ENCODE peak calls at places on chromosome 5, in eight cellular contexts. D is OCI-M1; V is MCF 10A; C is stimulated activated CD4-positive, alpha-beta T cell treated with anti-CD3 and anti-CD28 coated beads, Interleukin-15, amount 100 ng/mL, for 24 hours; N is HT1080; A is SW480; G is effector memory CD4-positive, alpha-beta T cell; R is CD8-positive, alpha-beta memory T cell. S is an unnamed sample.

GRCh38 chr5:608286-609087 is 3.7 kb upstream of the CEP72 start:
- DNase-seq in D (no peak), V (no peak), C (no peak), N (no peak), A (no peak), G (no peak), R (peak; percentile 24), S (no peak)

GRCh38 chr5:75640395-75640794 is 29.1 kb downstream of the ANKDD1B start:
- DNase-seq in D (no peak), V (peak; percentile 18), C (no peak), N (peak; percentile 73), A (no peak), G (no peak), R (no peak), S (peak; percentile 60)

GRCh38 chr5:54616031-54616430 is 98.5 kb downstream of the SNX18 start:
- DNase-seq in D (peak; percentile 16), V (peak; percentile 84), C (no peak), N (no peak), A (no peak), G (no peak), R (no peak), S (peak; percentile 21)

GRCh38 chr5:10626473-10627013 is 62.7 kb downstream of the ANKRD33B start:
- DNase-seq in D (no peak), V (no peak), C (no peak), N (no peak), A (no peak), G (no peak), R (no peak), S (no peak)

GRCh38 chr5:77960305-77960704 is 184.2 kb upstream of the TBCA start:
- DNase-seq in D (no peak), V (no peak), C (no peak), N (no peak), A (no peak), G (no peak), R (no peak), S (no peak)

GRCh38 chr5:95895771-95896170 is 65.9 kb downstream of the ELL2 start:
- DNase-seq in D (no peak), V (no peak), C (no peak), N (no peak), A (no peak), G (no peak), R (no peak), S (no peak)

GRCh38 chr5:59126665-59127354 is 543.9 kb downstream of the RAB3C start:
- DNase-seq in D (no peak), V (peak; percentile 26), C (no peak), N (peak; percentile 25), A (peak; percentile 95), G (no peak), R (no peak), S (no peak)

GRCh38 chr5:108220834-108221233 is 161.1 kb downstream of the FBXL17 start:
- DNase-seq in D (no peak), V (no peak), C (no peak), N (no peak), A (no peak), G (no peak), R (no peak), S (no peak)

GRCh38 chr5:12245429-12245828 is 341.2 kb upstream of the CTNND2 start:
- DNase-seq in D (no peak), V (peak; percentile 0), C (no peak), N (peak; percentile 76), A (no peak), G (no peak), R (no peak), S (no peak)

S was measured in mammary epithelial cell.